ENCODE peak calls at places on chromosomes 7 and 10, in six cellular contexts. B is IMR-90, Q is prostate gland, R is heart left ventricle, H is right lobe of liver, Y is body of pancreas. M is an unnamed sample.

GRCh38 chr7:47945261-47946015 is 2.8 kb downstream of the PKD1L1 start:
- DNase-seq in H (peak), B (peak), R (peak), Y (peak), Q (peak), M (peak)

GRCh38 chr7:55527314-55527713 is 45.0 kb downstream of the VOPP1 start:
- DNase-seq in H (no peak), Y (no peak), R (no peak), Q (no peak), B (no peak), M (no peak)

GRCh38 chr7:32476816-32477648 is 13.1 kb downstream of the LSM5 start:
- DNase-seq in B (no peak), R (no peak), H (no peak), Y (no peak), Q (no peak), M (no peak)

GRCh38 chr7:90817846-90818245 is 221.7 kb downstream of the CDK14 start:
- DNase-seq in H (no peak), B (no peak), R (no peak), Q (no peak), Y (no peak), M (no peak)

GRCh38 chr10:77925795-77926565 is 575 bp downstream of the DLG5 start:
- DNase-seq in B (no peak), Y (peak), Q (peak), R (peak), H (peak), M (no peak)

GRCh38 chr7:139094596-139094995 is 14.9 kb downstream of the ZC3HAV1 start:
- DNase-seq in R (no peak), B (peak), H (no peak), Y (no peak), Q (no peak), M (no peak)

GRCh38 chr7:114852275-114852674 is 69.6 kb upstream of the MDFIC start:
- DNase-seq in B (no peak), Y (no peak), H (no peak), R (no peak), Q (no peak), M (no peak)

GRCh38 chr7:771241-772004 is 44.3 kb upstream of the PRKAR1B start:
- DNase-seq in Q (peak), H (no peak), Y (peak), B (peak), R (peak), M (no peak)

GRCh38 chr7:47690902-47691558 is 109.1 kb upstream of the TNS3 start:
- DNase-seq in Y (no peak), R (no peak), Q (no peak), B (peak), H (no peak), M (no peak)

GRCh38 chr10:71891437-71891836 is 40.4 kb upstream of the PSAP start:
- DNase-seq in B (no peak), R (no peak), H (peak), Q (no peak), Y (no peak), M (no peak)

GRCh38 chr10:123236122-123236521 is 81.9 kb downstream of the BUB3 start:
- DNase-seq in Q (no peak), H (no peak), R (no peak), Y (no peak), B (no peak), M (no peak)

GRCh38 chr10:132364594-132364970 is 32.4 kb upstream of the PWWP2B start:
- DNase-seq in Y (no peak), Q (no peak), B (no peak), H (no peak), R (no peak), M (no peak)

GRCh38 chr7:80859272-80859970 is 59.4 kb downstream of the SEMA3C start:
- DNase-seq in Y (no peak), H (no peak), R (peak), B (peak), Q (peak), M (no peak)

GRCh38 chr10:22054946-22055345 is 51.4 kb upstream of the DNAJC1 start:
- DNase-seq in R (no peak), Y (no peak), B (no peak), Q (no peak), H (no peak), M (no peak)

GRCh38 chr10:130136214-130137076 is at the start of gene GLRX3:
- DNase-seq in Q (peak), Y (peak), R (peak), H (peak), B (peak), M (peak)
- TF ChIP-seq POLR2A in Q (peak), Y (peak), R (no peak), H (peak), B (peak), M (peak)

GRCh38 chr10:130109796-130110235 is 814 bp downstream of the C10orf143 start:
- DNase-seq in Y (peak), Q (peak), B (peak), R (peak), H (no peak), M (no peak)

GRCh38 chr10:130108934-130109604 is 1.6 kb downstream of the C10orf143 start:
- DNase-seq in B (no peak), Q (no peak), H (no peak), R (no peak), Y (no peak), M (no peak)

GRCh38 chr10:130111848-130112180 is 1.2 kb upstream of the C10orf143 start:
- DNase-seq in Q (no peak), H (no peak), Y (no peak), R (no peak), B (no peak), M (no peak)

GRCh38 chr10:130111115-130111847 is 651 bp upstream of the C10orf143 start:
- DNase-seq in H (peak), B (peak), Q (peak), R (peak), Y (peak), M (peak)

DNA sequence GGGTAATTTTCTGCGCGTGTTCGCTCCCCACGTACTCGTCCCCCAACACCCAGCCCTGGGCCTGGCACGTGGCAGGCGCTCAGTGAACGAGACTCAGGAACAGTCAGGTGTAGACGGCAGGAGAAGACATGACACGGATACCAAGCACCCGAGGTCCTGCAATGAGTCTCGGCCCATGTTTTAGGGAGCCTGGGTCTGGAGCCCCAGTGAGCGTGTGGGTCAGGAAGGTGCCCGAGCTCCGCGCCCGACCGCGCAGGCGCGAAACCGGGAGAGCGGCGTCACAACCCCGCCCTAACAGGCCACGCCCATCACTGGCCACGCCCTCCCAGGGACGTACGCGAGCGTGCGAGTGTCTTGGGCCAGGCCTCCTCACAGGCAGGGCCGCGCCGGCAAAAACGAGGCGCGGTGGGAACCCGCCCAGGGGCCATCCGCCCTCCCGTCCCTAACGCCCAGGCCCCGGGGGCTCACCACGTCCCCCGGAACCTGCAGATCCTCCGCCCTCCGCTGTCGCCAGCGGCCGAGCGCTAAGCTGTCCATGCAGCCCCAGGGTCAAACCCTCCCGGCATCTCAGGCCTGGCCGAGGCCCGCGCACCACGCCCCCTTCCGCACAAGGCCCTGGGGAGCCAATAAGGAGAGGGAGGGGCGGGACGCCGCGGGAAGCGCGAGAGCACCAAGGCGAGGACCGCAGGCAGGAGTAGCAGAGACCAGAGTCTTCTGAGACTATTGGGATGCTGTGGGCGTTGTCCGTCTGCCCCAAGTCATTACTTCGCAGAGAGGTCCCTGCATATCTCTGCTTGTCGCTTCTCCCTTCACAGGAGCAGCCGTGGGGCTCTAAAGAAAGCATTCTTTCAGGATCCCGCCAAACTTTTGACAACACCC is at the start of gene C10orf143:
- DNase-seq in B (peak), H (peak), R (peak), Q (peak), Y (peak), M (peak)
- TF ChIP-seq POLR2A in B (peak), H (peak), R (peak), Q (peak), Y (peak), M (peak)

DNA sequence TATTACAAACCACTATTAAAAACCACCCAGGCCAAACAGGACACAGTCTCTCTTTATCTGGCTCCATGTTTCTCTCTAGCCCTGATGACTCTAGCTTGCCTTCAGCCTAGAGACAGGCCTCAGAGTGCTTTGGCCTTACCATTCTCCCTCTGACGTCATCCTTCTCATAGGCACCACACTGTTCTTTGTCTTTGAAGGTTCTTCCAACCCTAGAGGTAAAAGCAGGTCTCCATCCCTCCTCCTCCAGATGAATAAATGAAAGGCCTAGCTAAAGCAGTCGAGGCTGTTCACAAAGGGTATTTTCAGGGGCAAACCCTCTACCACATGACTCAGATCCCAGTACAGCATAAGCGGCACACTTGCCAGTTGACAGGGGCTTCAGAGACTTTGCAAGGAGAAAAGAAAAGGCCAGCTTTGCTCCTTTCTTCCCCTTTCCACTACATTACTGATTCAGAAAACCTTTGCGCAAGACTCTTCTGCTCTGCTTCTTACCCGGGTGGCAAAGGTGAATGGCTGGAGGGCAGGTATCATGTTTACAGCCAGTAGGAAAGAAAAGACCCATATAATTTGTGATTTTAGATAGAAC is 14.8 kb downstream of the NFE2L3 start:
- DNase-seq in H (no peak), Y (no peak), R (no peak), Q (no peak), B (no peak), M (no peak)
- TF ChIP-seq POLR2A in H (no peak), Y (no peak), R (no peak), Q (no peak), B (no peak), M (no peak)

DNA sequence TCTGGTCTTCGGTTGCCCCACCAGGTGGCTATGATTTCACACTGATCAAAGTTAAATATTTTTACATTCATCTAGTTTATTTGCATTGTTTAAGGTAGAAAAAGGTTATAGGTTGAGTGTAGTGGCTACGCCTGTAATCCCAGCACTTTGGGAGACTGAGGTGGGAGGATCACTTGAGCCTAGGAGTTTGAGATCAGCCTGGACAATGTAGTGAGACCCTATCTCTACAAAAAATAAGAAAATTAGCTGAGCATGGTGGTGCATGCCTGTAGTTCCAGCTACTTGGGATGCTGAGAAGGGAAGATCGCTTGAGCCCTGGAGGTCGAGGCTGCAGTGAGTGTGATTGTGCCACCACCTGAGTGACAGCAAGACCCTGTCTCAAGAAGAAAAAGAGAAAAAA is 3.8 kb downstream of the CCM2 start:
- DNase-seq in H (no peak), R (no peak), Q (no peak), Y (no peak), B (no peak), M (no peak)
- TF ChIP-seq POLR2A in H (no peak), R (no peak), Q (no peak), Y (no peak), B (no peak), M (no peak)

GRCh38 chr7:97116308-97116707 is 1.2 kb upstream of the SDHAF3 start:
- DNase-seq in Y (no peak), H (no peak), B (no peak), R (no peak), Q (peak), M (no peak)

GRCh38 chr7:97119747-97120146 is 2.2 kb downstream of the SDHAF3 start:
- DNase-seq in Q (no peak), R (no peak), B (no peak), H (no peak), Y (no peak), M (no peak)

GRCh38 chr7:97118306-97118917 is 914 bp downstream of the SDHAF3 start:
- DNase-seq in H (no peak), Y (no peak), B (no peak), Q (no peak), R (no peak), M (no peak)

GRCh38 chr7:97117035-97117371 is 495 bp upstream of the SDHAF3 start:
- DNase-seq in H (no peak), Y (no peak), R (no peak), Q (no peak), B (no peak), M (no peak)

DNA sequence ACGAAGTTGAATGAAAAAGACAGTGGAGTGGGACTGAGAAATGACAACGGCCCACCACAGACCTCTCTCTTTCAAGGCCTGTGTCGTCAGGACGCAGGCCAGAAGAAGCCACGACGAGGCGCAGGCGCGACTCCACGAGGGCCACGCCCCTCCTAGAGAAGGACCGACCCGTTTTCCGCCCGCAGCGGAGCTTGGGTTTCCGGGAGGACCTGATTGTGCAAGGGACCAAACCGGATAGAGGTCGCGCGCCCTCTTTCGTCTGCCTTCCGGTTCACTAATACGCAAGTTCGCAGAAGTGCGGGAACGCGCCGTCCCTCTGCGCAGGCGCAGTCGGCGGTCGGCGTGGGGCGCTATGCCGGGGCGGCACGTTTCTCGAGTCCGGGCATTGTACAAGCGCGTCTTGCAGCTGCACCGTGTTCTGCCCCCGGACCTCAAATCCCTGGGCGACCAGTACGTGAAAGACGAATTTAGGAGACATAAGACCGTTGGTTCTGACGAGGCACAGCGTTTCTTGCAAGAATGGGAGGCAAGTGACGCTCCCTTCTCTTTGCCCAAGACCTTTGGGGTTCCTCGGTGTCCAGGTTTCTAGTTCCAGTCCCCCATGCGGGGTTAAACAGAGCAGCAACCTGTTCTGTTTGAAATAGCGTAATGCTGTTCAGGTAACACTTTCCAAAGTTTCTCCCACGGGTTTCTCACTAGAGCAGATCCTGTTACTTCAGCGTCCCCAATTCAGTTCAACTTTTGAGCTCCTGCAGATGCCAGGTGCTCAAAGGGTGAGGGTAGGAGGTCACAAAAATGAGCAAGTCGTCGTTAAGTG is at the start of gene SDHAF3:
- DNase-seq in R (peak), Y (peak), Q (peak), H (peak), B (peak), M (peak)
- TF ChIP-seq POLR2A in R (peak), Y (peak), Q (no peak), H (peak), B (no peak), M (peak)

DNA sequence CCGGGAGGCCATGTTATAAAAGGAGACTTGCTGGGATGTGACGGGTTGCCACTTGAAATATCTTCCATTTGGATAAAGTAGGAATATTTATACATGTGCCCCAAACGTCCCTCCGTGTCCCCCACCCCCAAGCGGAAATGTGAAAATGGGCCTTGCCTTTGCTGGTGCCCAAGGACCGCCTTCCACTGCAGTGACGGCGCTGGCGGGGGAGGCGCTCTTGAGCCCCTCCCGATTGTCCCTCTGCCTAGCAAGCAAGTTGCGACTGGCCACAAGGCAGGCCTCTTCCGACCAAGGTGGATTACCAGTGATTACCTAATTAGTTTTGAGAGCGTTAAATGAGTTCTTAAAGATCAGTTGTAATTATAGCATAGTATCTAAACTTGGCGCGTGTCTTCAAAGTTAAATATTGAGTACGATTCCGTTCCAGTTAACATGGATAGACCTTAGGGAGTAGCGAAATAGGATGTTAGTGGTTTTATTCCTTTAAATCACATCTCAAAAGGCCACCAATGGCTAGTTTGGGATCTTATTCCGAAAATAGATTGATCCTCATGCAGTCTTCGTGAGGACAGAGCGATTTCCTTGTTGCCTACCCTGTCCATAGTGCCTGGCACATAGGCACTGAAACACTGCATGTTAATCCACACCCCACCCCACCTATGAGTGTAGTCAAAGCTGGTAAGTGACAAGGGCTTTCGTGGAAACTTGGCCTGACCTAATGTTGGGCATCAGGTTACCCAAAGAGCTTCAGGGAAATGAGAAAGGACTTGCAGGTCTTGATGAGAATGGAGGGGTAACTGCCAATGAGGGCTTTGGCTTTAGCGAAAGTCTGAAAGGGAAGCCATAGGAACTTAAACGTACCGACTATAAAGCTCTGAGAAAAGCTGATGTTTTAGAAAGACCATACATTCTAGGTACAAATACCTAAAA is 1.1 kb downstream of the PPIA start:
- DNase-seq in Q (peak), H (peak), R (peak), B (peak), Y (peak), M (peak)
- TF ChIP-seq POLR2A in Q (peak), H (peak), R (no peak), B (peak), Y (no peak), M (peak)

GRCh38 chr7:128100225-128100948 is 69.2 kb upstream of the LRRC4 start:
- DNase-seq in Y (no peak), H (no peak), Q (no peak), R (no peak), B (no peak), M (no peak)

GRCh38 chr7:128102490-128103291 is 71.5 kb upstream of the LRRC4 start:
- DNase-seq in Y (no peak), Q (no peak), B (no peak), H (no peak), R (no peak), M (no peak)

GRCh38 chr7:128103498-128104108 is 72.4 kb upstream of the LRRC4 start:
- DNase-seq in Q (no peak), H (peak), Y (peak), R (peak), B (no peak), M (peak)

GRCh38 chr7:128099204-128099671 is 68.0 kb upstream of the LRRC4 start:
- DNase-seq in R (no peak), Y (no peak), H (no peak), B (peak), Q (no peak), M (no peak)

GRCh38 chr7:128100949-128101713 is 69.9 kb upstream of the LRRC4 start:
- DNase-seq in H (peak), Q (no peak), Y (no peak), R (no peak), B (no peak), M (no peak)
- TF ChIP-seq POLR2A in H (no peak), Q (no peak), Y (peak), R (no peak), B (no peak), M (no peak)

GRCh38 chr10:12348870-12349627 is at the start of gene CAMK1D:
- DNase-seq in Q (peak), R (peak), Y (peak), H (peak), B (peak), M (peak)
- TF ChIP-seq POLR2A in Q (peak), R (no peak), Y (peak), H (no peak), B (peak), M (peak)

M was measured in GM12891.